ENCODE peak calls at places on chromosomes 13 and 19, in eight cellular contexts. G is thoracic aorta, A is AG09309, C is kidney epithelial cell, K is AG10803, P is uterus, W is A549, B is brain microvascular endothelial cell. O is an unnamed sample.

GRCh38 chr19:31383553-31383952 is 34.3 kb upstream of the TSHZ3 start:
- DNase-seq in G (no peak), A (no peak), C (no peak), K (no peak), P (no peak), W (no peak), B (no peak), O (no peak)

GRCh38 chr13:80399340-80400163 is 58.6 kb upstream of the SPRY2 start:
- DNase-seq in G (no peak), A (no peak), C (no peak), K (peak), P (no peak), W (no peak), B (no peak), O (no peak)

GRCh38 chr13:89812856-89813255 is 1534.6 kb upstream of the MIR17HG start:
- DNase-seq in G (no peak), A (no peak), C (no peak), K (no peak), P (no peak), W (no peak), B (no peak), O (no peak)

GRCh38 chr13:72561791-72562190 is 165.6 kb downstream of the MZT1 start:
- DNase-seq in G (no peak), A (no peak), C (no peak), K (no peak), P (no peak), W (no peak), B (no peak), O (no peak)

GRCh38 chr19:11451942-11452813 is 16.7 kb downstream of the PRKCSH start:
- DNase-seq in G (no peak), A (no peak), C (no peak), K (no peak), P (no peak), W (no peak), B (no peak), O (no peak)

GRCh38 chr19:29001006-29001921 is 211.7 kb downstream of the UQCRFS1 start:
- DNase-seq in G (no peak), A (no peak), C (no peak), K (peak), P (no peak), W (no peak), B (no peak), O (no peak)

GRCh38 chr13:36914648-36915047 is 5.4 kb downstream of the SMAD9 start:
- DNase-seq in G (no peak), A (no peak), C (no peak), K (no peak), P (no peak), W (no peak), B (no peak), O (no peak)

GRCh38 chr13:52695856-52696255 is 43.2 kb downstream of the SUGT1 start:
- DNase-seq in G (no peak), A (peak), C (no peak), K (peak), P (no peak), W (no peak), B (peak), O (peak)

GRCh38 chr13:80036845-80037504 is 304.0 kb downstream of the SPRY2 start:
- DNase-seq in G (no peak), A (no peak), C (no peak), K (peak), P (no peak), W (no peak), B (no peak), O (no peak)

GRCh38 chr13:67296511-67296910 is 66.4 kb upstream of the PCDH9 start:
- DNase-seq in G (no peak), A (no peak), C (no peak), K (peak), P (no peak), W (no peak), B (peak), O (no peak)

GRCh38 chr19:29587518-29587986 is 18.5 kb upstream of the POP4 start:
- DNase-seq in G (no peak), A (no peak), C (no peak), K (peak), P (no peak), W (no peak), B (peak), O (peak)

GRCh38 chr13:51269039-51269438 is 46.8 kb downstream of the FAM124A start:
- DNase-seq in G (no peak), A (no peak), C (no peak), K (peak), P (no peak), W (no peak), B (peak), O (peak)

GRCh38 chr19:14479985-14480694 is 5.0 kb upstream of the PTGER1 start:
- DNase-seq in G (no peak), A (no peak), C (no peak), K (no peak), P (no peak), W (peak), B (no peak), O (no peak)

GRCh38 chr13:21663197-21663596 is 7.7 kb upstream of the FGF9 start:
- DNase-seq in G (no peak), A (no peak), C (no peak), K (no peak), P (no peak), W (no peak), B (no peak), O (no peak)

GRCh38 chr19:7731615-7732014 is 295 bp downstream of the CLEC4G start:
- DNase-seq in G (no peak), A (no peak), C (no peak), K (no peak), P (no peak), W (no peak), B (no peak), O (no peak)

GRCh38 chr13:26390203-26390602 is 136.3 kb downstream of the CDK8 start:
- DNase-seq in G (no peak), A (no peak), C (no peak), K (no peak), P (no peak), W (no peak), B (no peak), O (no peak)

GRCh38 chr13:48266967-48267639 is 34.1 kb downstream of the ITM2B start:
- DNase-seq in G (no peak), A (no peak), C (no peak), K (no peak), P (no peak), W (no peak), B (no peak), O (no peak)

GRCh38 chr19:33461256-33462111 is 60.1 kb downstream of the PEPD start:
- DNase-seq in G (no peak), A (no peak), C (no peak), K (no peak), P (no peak), W (no peak), B (no peak), O (no peak)

GRCh38 chr19:39195755-39196154 is 1.0 kb upstream of the NCCRP1 start:
- DNase-seq in G (no peak), A (no peak), C (no peak), K (no peak), P (no peak), W (no peak), B (no peak), O (no peak)

GRCh38 chr13:30766957-30767603 is 31.7 kb downstream of the ALOX5AP start:
- DNase-seq in G (no peak), A (no peak), C (no peak), K (no peak), P (no peak), W (no peak), B (no peak), O (no peak)

GRCh38 chr13:51000058-51000457 is 90.5 kb downstream of the RNASEH2B start:
- DNase-seq in G (no peak), A (no peak), C (no peak), K (no peak), P (no peak), W (no peak), B (no peak), O (no peak)

GRCh38 chr13:87444135-87444534 is 227.0 kb upstream of the SLITRK5 start:
- DNase-seq in G (no peak), A (no peak), C (no peak), K (no peak), P (no peak), W (no peak), B (no peak), O (no peak)

GRCh38 chr13:50467156-50467814 is 376.2 kb downstream of the DLEU7 start:
- DNase-seq in G (no peak), A (no peak), C (no peak), K (peak), P (no peak), W (no peak), B (no peak), O (no peak)

GRCh38 chr19:11551603-11552235 is 7.3 kb downstream of the ELOF1 start:
- DNase-seq in G (no peak), A (no peak), C (no peak), K (no peak), P (peak), W (no peak), B (no peak), O (peak)

GRCh38 chr13:23899555-23899954 is 2.3 kb upstream of the C1QTNF9B start:
- DNase-seq in G (no peak), A (peak), C (no peak), K (peak), P (peak), W (no peak), B (peak), O (peak)

GRCh38 chr13:109821038-109821545 is 34.7 kb upstream of the IRS2 start:
- DNase-seq in G (no peak), A (no peak), C (no peak), K (no peak), P (no peak), W (no peak), B (no peak), O (no peak)

GRCh38 chr13:24495151-24495729 is 17.3 kb downstream of the PARP4 start:
- DNase-seq in G (no peak), A (no peak), C (no peak), K (no peak), P (no peak), W (no peak), B (no peak), O (no peak)

GRCh38 chr13:97139704-97140103 is 82.4 kb upstream of the MBNL2 start:
- DNase-seq in G (no peak), A (no peak), C (no peak), K (no peak), P (no peak), W (no peak), B (no peak), O (no peak)

GRCh38 chr13:97223711-97224461 is 1.8 kb downstream of the MBNL2 start:
- DNase-seq in G (no peak), A (peak), C (peak), K (peak), P (peak), W (peak), B (peak), O (peak)

GRCh38 chr13:77767413-77767812 is 69.9 kb downstream of the SLAIN1 start:
- DNase-seq in G (no peak), A (no peak), C (no peak), K (no peak), P (no peak), W (no peak), B (no peak), O (no peak)

GRCh38 chr13:107025991-107026390 is 458.1 kb upstream of the ARGLU1 start:
- DNase-seq in G (peak), A (no peak), C (no peak), K (peak), P (peak), W (no peak), B (peak), O (no peak)

GRCh38 chr19:50501186-50501567 is 9.8 kb downstream of the JOSD2 start:
- DNase-seq in G (no peak), A (no peak), C (no peak), K (no peak), P (no peak), W (no peak), B (no peak), O (no peak)

GRCh38 chr13:67841071-67841470 is 610.9 kb upstream of the PCDH9 start:
- DNase-seq in G (no peak), A (no peak), C (no peak), K (no peak), P (no peak), W (no peak), B (no peak), O (no peak)

GRCh38 chr13:101258071-101258470 is 158.2 kb downstream of the NALCN start:
- DNase-seq in G (no peak), A (peak), C (peak), K (peak), P (no peak), W (peak), B (peak), O (peak)

GRCh38 chr19:52748336-52748950 is 13.6 kb upstream of the ZNF611 start:
- DNase-seq in G (no peak), A (no peak), C (no peak), K (peak), P (peak), W (no peak), B (no peak), O (peak)

GRCh38 chr13:72696590-72696989 is 30.8 kb downstream of the MZT1 start:
- DNase-seq in G (no peak), A (no peak), C (no peak), K (peak), P (no peak), W (no peak), B (no peak), O (peak)

GRCh38 chr13:50905256-50905655 is 4.3 kb upstream of the RNASEH2B start:
- DNase-seq in G (no peak), A (no peak), C (no peak), K (no peak), P (no peak), W (no peak), B (no peak), O (no peak)

GRCh38 chr13:91349992-91350911 is 2.8 kb downstream of the MIR17HG start:
- DNase-seq in G (no peak), A (no peak), C (no peak), K (no peak), P (no peak), W (no peak), B (no peak), O (no peak)
- H3K4me3 ChIP-seq in G (no peak), A (peak), C (peak), K (no peak), P (no peak), W (peak), B (peak), O (peak)

DNA sequence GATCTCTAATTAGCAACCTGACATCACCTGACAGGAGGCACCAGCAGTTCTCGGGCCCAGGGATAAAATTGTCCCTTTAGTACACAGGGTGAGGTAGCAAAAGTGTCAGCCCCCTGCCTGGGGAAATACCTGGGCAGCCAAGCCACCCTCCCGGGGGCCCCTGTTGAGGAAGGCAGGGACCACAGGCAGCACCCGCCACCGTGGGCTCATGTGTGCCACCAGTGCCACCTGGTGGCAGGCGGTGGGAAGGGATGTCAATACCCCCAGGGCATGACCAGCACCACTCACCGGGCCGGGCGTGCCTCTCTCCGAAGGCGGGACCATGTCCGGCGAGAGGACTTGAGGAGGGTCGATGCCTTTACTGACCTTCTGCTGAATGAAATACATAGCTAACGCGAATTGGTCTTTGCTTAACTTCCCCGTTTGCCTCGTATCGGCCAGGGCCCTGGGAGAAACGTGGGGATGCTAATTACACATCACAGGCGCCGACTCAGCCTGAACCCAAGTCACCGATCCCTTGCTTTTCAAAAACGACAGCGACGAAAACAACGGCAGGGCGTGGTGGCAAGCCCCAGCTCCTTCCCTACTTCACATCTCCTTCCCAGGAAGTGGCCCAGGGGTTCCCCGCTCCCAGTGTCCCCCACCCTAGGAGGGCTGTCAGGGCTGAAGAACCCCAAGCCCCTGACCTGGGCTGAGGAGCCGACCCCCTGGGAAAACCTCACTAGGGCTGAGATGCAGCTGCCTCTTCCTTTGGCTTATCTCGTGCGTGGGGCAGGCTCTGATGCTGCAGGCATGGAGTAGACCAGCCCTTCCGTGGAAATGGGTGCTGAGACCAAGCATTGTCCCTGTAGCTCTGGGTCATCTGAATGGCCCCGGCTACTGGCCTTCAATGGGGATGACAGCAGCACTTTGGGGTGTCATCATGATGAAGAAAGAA is 53.8 kb downstream of the EPS15L1 start:
- DNase-seq in G (no peak), A (no peak), C (no peak), K (peak), P (peak), W (peak), B (peak), O (peak)
- TF ChIP-seq CTCF in G (peak), A (peak), C (peak), K (peak), P (peak), W (peak), B (peak), O (peak)

GRCh38 chr19:37959665-37960114 is 52.7 kb downstream of the SIPA1L3 start:
- DNase-seq in G (no peak), A (no peak), C (no peak), K (no peak), P (no peak), W (no peak), B (no peak), O (no peak)
- H3K4me3 ChIP-seq in G (no peak), A (no peak), C (no peak), K (no peak), P (no peak), W (no peak), B (no peak), O (no peak)

GRCh38 chr13:41905600-41906254 is 55.2 kb downstream of the VWA8 start:
- DNase-seq in G (no peak), A (no peak), C (peak), K (peak), P (no peak), W (peak), B (no peak), O (peak)
- TF ChIP-seq CTCF in G (no peak), A (peak), C (peak), K (peak), P (peak), W (peak), B (peak), O (peak)

GRCh38 chr19:1447565-1447903 is 2.4 kb upstream of the APC2 start:
- DNase-seq in G (no peak), A (no peak), C (no peak), K (no peak), P (no peak), W (no peak), B (no peak), O (no peak)

GRCh38 chr19:1450735-1451669 is 1.1 kb downstream of the APC2 start:
- DNase-seq in G (no peak), A (no peak), C (no peak), K (no peak), P (no peak), W (no peak), B (no peak), O (no peak)

GRCh38 chr19:1447944-1448343 is 2.0 kb upstream of the APC2 start:
- DNase-seq in G (no peak), A (no peak), C (no peak), K (no peak), P (no peak), W (no peak), B (no peak), O (no peak)

GRCh38 chr19:1451916-1452801 is 2.2 kb downstream of the APC2 start:
- DNase-seq in G (no peak), A (no peak), C (no peak), K (no peak), P (no peak), W (no peak), B (no peak), O (no peak)

DNA sequence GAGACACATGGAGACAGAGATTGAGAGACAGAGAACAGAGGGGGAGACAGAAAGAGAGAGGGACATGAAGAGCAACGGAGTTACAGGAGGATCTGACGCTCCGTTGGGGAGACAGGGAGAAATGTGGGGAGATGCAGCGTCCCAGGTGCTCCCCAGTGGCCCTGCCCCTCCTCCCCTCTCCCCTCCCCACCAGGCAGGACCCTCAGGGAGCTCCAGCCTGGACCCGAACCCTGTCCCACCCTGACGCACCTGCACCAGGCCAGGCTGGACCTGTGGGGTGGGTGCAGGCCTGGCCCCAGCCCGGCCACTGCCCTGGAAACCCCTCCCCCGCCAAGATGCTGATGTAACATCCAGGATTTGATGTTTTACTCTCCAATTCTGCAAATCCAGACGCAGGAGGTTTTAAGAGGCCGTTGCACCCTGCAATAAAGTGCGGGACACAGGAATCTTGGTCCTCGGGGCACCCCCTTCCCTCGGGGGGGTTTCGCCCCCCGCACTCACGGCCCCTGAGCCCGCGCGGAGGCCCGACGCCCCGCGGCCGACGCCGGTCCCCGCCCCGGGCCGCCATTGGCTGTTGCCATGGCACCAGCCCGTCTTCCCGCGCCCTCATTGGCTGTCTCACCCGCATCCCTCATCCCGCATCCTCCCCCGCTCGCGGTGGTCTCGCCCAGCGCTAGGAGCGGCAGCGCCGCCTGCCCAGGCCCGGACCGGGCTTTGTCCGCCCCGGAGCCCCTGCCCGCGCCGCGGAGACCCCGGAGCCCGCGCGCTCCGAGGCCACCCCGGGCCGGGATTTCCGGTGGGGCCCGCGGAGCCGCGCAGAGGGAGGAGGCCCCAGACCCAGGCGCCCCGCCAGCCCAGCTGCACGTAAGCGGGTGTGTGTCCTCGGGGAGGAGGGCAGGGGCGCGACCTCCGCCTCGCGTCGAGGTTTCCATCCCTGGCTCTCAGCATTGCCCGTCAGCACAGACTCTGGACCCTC is at the start of gene APC2:
- DNase-seq in G (no peak), A (no peak), C (no peak), K (peak), P (no peak), W (peak), B (no peak), O (no peak)
- H3K4me3 ChIP-seq in G (no peak), A (peak), C (no peak), K (peak), P (no peak), W (peak), B (no peak), O (no peak)